ENCODE peak calls at places on chromosome 18, in four cellular contexts. Y is AG08396, L is nephron progenitor cell, X is ELF-1. N is an unnamed sample.

GRCh38 chr18:54558609-54559585 is 32.1 kb upstream of the DYNAP start:
- DNase-seq in Y (peak; percentile 6), L (no peak), X (no peak), N (no peak)

GRCh38 chr18:74012954-74013630 is 134.5 kb downstream of the FBXO15 start:
- DNase-seq in L (no peak), X (no peak), Y (no peak), N (no peak)

GRCh38 chr18:27794527-27794926 is 382.4 kb downstream of the CDH2 start:
- DNase-seq in X (no peak), L (no peak), Y (no peak), N (no peak)

GRCh38 chr18:37717656-37718055 is 152.1 kb upstream of the CELF4 start:
- DNase-seq in Y (no peak), X (no peak), L (no peak), N (no peak)

GRCh38 chr18:28963481-28963880 is 786.6 kb upstream of the CDH2 start:
- DNase-seq in X (no peak), L (no peak), Y (no peak), N (no peak)

GRCh38 chr18:55665506-55665905 is 77.5 kb upstream of the TCF4 start:
- DNase-seq in Y (no peak), X (peak; percentile 37), L (no peak), N (no peak)

GRCh38 chr18:48729421-48729820 is 190.6 kb downstream of the CTIF start:
- DNase-seq in X (peak; percentile 34), L (no peak), Y (no peak), N (no peak)

GRCh38 chr18:21741511-21742322 is 1.1 kb downstream of the MIB1 start:
- DNase-seq in X (peak; percentile 55), Y (peak; percentile 27), L (peak; percentile 51), N (no peak)

GRCh38 chr18:57352761-57353136 is 392 bp downstream of the ST8SIA3 start:
- DNase-seq in X (no peak), Y (no peak), L (peak; percentile 30), N (no peak)

GRCh38 chr18:7221424-7222155 is 9.3 kb upstream of the LRRC30 start:
- DNase-seq in L (peak; percentile 63), Y (peak; percentile 60), X (peak; percentile 87), N (peak; percentile 29)

GRCh38 chr18:8778386-8778785 is 73.0 kb downstream of the MTCL1 start:
- DNase-seq in Y (no peak), X (peak; percentile 51), L (no peak), N (no peak)

GRCh38 chr18:31303771-31304170 is 14.2 kb upstream of the DSG1 start:
- DNase-seq in Y (no peak), L (no peak), X (no peak), N (no peak)

GRCh38 chr18:44887227-44887631 is 206.5 kb downstream of the SETBP1 start:
- DNase-seq in L (no peak), X (peak; percentile 63), Y (peak; percentile 13), N (no peak)

GRCh38 chr18:59605633-59606192 is 91.5 kb downstream of the CCBE1 start:
- DNase-seq in Y (no peak), L (no peak), X (no peak), N (no peak)

GRCh38 chr18:67568166-67568565 is 51.6 kb upstream of the DSEL start:
- DNase-seq in L (no peak), Y (no peak), X (no peak), N (no peak)

GRCh38 chr18:34370704-34371405 is 146.1 kb upstream of the NOL4 start:
- DNase-seq in Y (no peak), X (no peak), L (no peak), N (no peak)

GRCh38 chr18:51059969-51060368 is 30.0 kb downstream of the SMAD4 start:
- DNase-seq in Y (no peak), X (no peak), L (no peak), N (no peak)

GRCh38 chr18:48106976-48107781 is 176.7 kb upstream of the SMAD2 start:
- DNase-seq in X (peak; percentile 78), L (no peak), Y (no peak), N (no peak)

GRCh38 chr18:3625717-3626091 is 175.7 kb downstream of the TGIF1 start:
- DNase-seq in Y (no peak), X (no peak), L (no peak), N (no peak)

GRCh38 chr18:31977270-31977872 is 34.4 kb upstream of the TRAPPC8 start:
- DNase-seq in L (peak; percentile 44), Y (peak; percentile 52), X (peak; percentile 43), N (peak; percentile 27)

GRCh38 chr18:58351776-58352175 is 277.1 kb downstream of the ALPK2 start:
- DNase-seq in L (no peak), Y (no peak), X (no peak), N (no peak)

GRCh38 chr18:6145645-6146308 is 250.5 kb upstream of the TMEM200C start:
- DNase-seq in Y (no peak), L (no peak), X (no peak), N (no peak)

GRCh38 chr18:50659091-50660003 is 99.5 kb downstream of the MAPK4 start:
- DNase-seq in Y (no peak), X (peak; percentile 49), L (no peak), N (no peak)

GRCh38 chr18:50432915-50433314 is 58.1 kb downstream of the SKA1 start:
- DNase-seq in Y (no peak), L (no peak), X (no peak), N (no peak)

GRCh38 chr18:22952525-22952924 is 19.4 kb downstream of the RBBP8 start:
- DNase-seq in X (no peak), Y (no peak), L (no peak), N (no peak)

GRCh38 chr18:2589345-2590060 is 18.1 kb downstream of the NDC80 start:
- DNase-seq in X (no peak), Y (no peak), L (no peak), N (no peak)

GRCh38 chr18:79062806-79063205 is 6.4 kb upstream of the ATP9B start:
- DNase-seq in L (no peak), X (peak; percentile 29), Y (no peak), N (no peak)

GRCh38 chr18:54671291-54671881 is 80.3 kb downstream of the DYNAP start:
- DNase-seq in L (no peak), X (no peak), Y (no peak), N (no peak)

GRCh38 chr18:48445540-48445939 is 36.4 kb upstream of the ZBTB7C start:
- DNase-seq in L (peak; percentile 83), Y (peak; percentile 70), X (peak; percentile 86), N (peak; percentile 50)

GRCh38 chr18:74609535-74609934 is 11.9 kb downstream of the ZNF407 start:
- DNase-seq in X (no peak), Y (peak; percentile 32), L (no peak), N (peak; percentile 53)

GRCh38 chr18:53566622-53567021 is 657.8 kb downstream of the MBD2 start:
- DNase-seq in X (no peak), L (no peak), Y (no peak), N (no peak)

GRCh38 chr18:22052405-22053105 is 116.8 kb upstream of the GATA6 start:
- DNase-seq in X (no peak), Y (no peak), L (no peak), N (no peak)

GRCh38 chr18:78661316-78661715 is 318.3 kb upstream of the SALL3 start:
- DNase-seq in L (no peak), X (no peak), Y (no peak), N (no peak)